ENCODE peak calls at places on chromosomes 4 and X, in nine cellular contexts. J is sciatic nerve; U is COLO829; B is fibroblast of lung; D is anterior cingulate cortex; X is DMS153; T is nucleus accumbens; W is effector memory CD4-positive, alpha-beta T cell; C is caudate nucleus. V is an unnamed sample.

GRCh38 chr4:122652379-122652778 is 31.5 kb upstream of the IL21 start:
- DNase-seq in J (no peak), U (peak), B (peak), D (no peak), X (no peak), T (peak), W (no peak), C (peak), V (no peak)

GRCh38 chr4:122003335-122003734 is 51.5 kb upstream of the TRPC3 start:
- DNase-seq in J (no peak), U (peak), B (no peak), D (no peak), X (peak), T (no peak), W (no peak), C (no peak), V (peak)

GRCh38 chrX:24332868-24333267 is 19.0 kb upstream of the SUPT20HL2 start:
- DNase-seq in J (no peak), U (no peak), B (peak), D (no peak), X (no peak), T (no peak), W (no peak), C (no peak), V (no peak)

GRCh38 chr4:119479835-119480234 is 148.8 kb downstream of the PDE5A start:
- DNase-seq in J (no peak), U (no peak), B (no peak), D (no peak), X (no peak), T (no peak), W (no peak), C (no peak), V (no peak)

GRCh38 chrX:112867570-112867969 is 26.9 kb upstream of the AMOT start:
- DNase-seq in J (no peak), U (no peak), B (no peak), D (no peak), X (no peak), T (no peak), W (no peak), C (no peak), V (no peak)

GRCh38 chrX:153763989-153764755 is at the start of gene PLXNB3:
- DNase-seq in J (peak), U (peak), B (peak), D (peak), X (peak), T (peak), W (peak), C (peak), V (peak)

GRCh38 chrX:111394581-111394980 is 17.4 kb downstream of the DCX start:
- DNase-seq in J (no peak), U (no peak), B (no peak), D (no peak), X (no peak), T (no peak), W (no peak), C (no peak), V (no peak)

GRCh38 chrX:113492895-113493294 is 652.3 kb upstream of the AMOT start:
- DNase-seq in J (no peak), U (no peak), B (no peak), D (no peak), X (no peak), T (no peak), W (no peak), C (no peak), V (no peak)

GRCh38 chr4:37892641-37893040 is 1.8 kb downstream of the TBC1D1 start:
- DNase-seq in J (no peak), U (no peak), B (no peak), D (no peak), X (no peak), T (no peak), W (peak), C (no peak), V (no peak)

GRCh38 chr4:72954811-72955210 is 114.7 kb downstream of the COX18 start:
- DNase-seq in J (no peak), U (no peak), B (peak), D (no peak), X (no peak), T (no peak), W (no peak), C (no peak), V (no peak)

GRCh38 chrX:71181910-71182799 is 37.5 kb downstream of the NLGN3 start:
- DNase-seq in J (peak), U (peak), B (peak), D (peak), X (peak), T (peak), W (peak), C (peak), V (peak)

GRCh38 chr4:38113136-38113535 is 152.9 kb downstream of the PTTG2 start:
- DNase-seq in J (no peak), U (no peak), B (no peak), D (no peak), X (no peak), T (no peak), W (no peak), C (no peak), V (no peak)

GRCh38 chr4:142846105-142846728 is at the start of gene INPP4B:
- DNase-seq in J (peak), U (no peak), B (peak), D (peak), X (peak), T (peak), W (peak), C (peak), V (peak)

GRCh38 chr4:18075823-18076433 is 54.4 kb upstream of the LCORL start:
- DNase-seq in J (no peak), U (no peak), B (no peak), D (no peak), X (peak), T (no peak), W (no peak), C (no peak), V (peak)

GRCh38 chrX:119008122-119008744 is 33.8 kb downstream of the LONRF3 start:
- DNase-seq in J (no peak), U (peak), B (no peak), D (peak), X (no peak), T (no peak), W (no peak), C (peak), V (peak)

GRCh38 chr4:87240341-87240740 is 19.9 kb upstream of the KLHL8 start:
- DNase-seq in J (no peak), U (peak), B (no peak), D (no peak), X (peak), T (no peak), W (no peak), C (no peak), V (peak)

GRCh38 chr4:86846921-86847320 is 2.3 kb downstream of the SLC10A6 start:
- DNase-seq in J (no peak), U (no peak), B (peak), D (no peak), X (no peak), T (no peak), W (no peak), C (no peak), V (no peak)

GRCh38 chr4:153438916-153439756 is 27.0 kb upstream of the TMEM131L start:
- DNase-seq in J (no peak), U (no peak), B (no peak), D (no peak), X (no peak), T (no peak), W (no peak), C (no peak), V (no peak)

GRCh38 chrX:48966796-48967579 is 4.7 kb downstream of the KCND1 start:
- DNase-seq in J (no peak), U (no peak), B (peak), D (no peak), X (no peak), T (no peak), W (no peak), C (no peak), V (no peak)

GRCh38 chr4:75490155-75490554 is 24.0 kb downstream of the RCHY1 start:
- DNase-seq in J (no peak), U (no peak), B (peak), D (no peak), X (peak), T (no peak), W (no peak), C (no peak), V (no peak)

GRCh38 chr4:52250124-52250523 is 199.0 kb downstream of the SPATA18 start:
- DNase-seq in J (peak), U (no peak), B (no peak), D (no peak), X (peak), T (no peak), W (no peak), C (no peak), V (no peak)

GRCh38 chr4:139085141-139085540 is 69.6 kb downstream of the NOCT start:
- DNase-seq in J (no peak), U (peak), B (peak), D (no peak), X (no peak), T (no peak), W (no peak), C (no peak), V (no peak)

GRCh38 chr4:16721618-16722291 is 176.7 kb downstream of the LDB2 start:
- DNase-seq in J (no peak), U (no peak), B (peak), D (no peak), X (no peak), T (no peak), W (no peak), C (no peak), V (no peak)

GRCh38 chr4:165813606-165814005 is 59.4 kb upstream of the TLL1 start:
- DNase-seq in J (no peak), U (no peak), B (peak), D (no peak), X (no peak), T (no peak), W (no peak), C (no peak), V (no peak)

GRCh38 chr4:8286719-8287355 is 17.3 kb downstream of the HTRA3 start:
- DNase-seq in J (no peak), U (no peak), B (no peak), D (no peak), X (no peak), T (no peak), W (no peak), C (no peak), V (no peak)

GRCh38 chr4:89981789-89982334 is 87.2 kb downstream of the MMRN1 start:
- DNase-seq in J (no peak), U (no peak), B (no peak), D (no peak), X (no peak), T (no peak), W (no peak), C (no peak), V (no peak)

GRCh38 chrX:40877869-40878268 is 142.5 kb upstream of the MED14 start:
- DNase-seq in J (no peak), U (no peak), B (peak), D (no peak), X (no peak), T (no peak), W (no peak), C (no peak), V (no peak)

GRCh38 chrX:150182176-150182575 is 180.9 kb upstream of the MAMLD1 start:
- DNase-seq in J (no peak), U (no peak), B (no peak), D (no peak), X (no peak), T (no peak), W (no peak), C (no peak), V (no peak)

V was measured in NCI-H2081.